ENCODE peak calls at places on chromosomes 13 and 19, in seven cellular contexts. P is CD4-positive, alpha-beta memory T cell; G is endodermal cell; J is A673; Y is breast epithelium; Q is neural progenitor cell; B is mammary epithelial cell. O is an unnamed sample. For H3K4me1, the result is how much of the 10 kb centered on the place peaks cover.

GRCh38 chr19:3099347-3100145 is 5.4 kb downstream of the GNA11 start:
- DNase-seq in G (no peak), J (no peak), Q (no peak), P (no peak), Y (no peak), B (no peak), O (peak)

GRCh38 chr13:38979891-38980627 is 10.6 kb downstream of the STOML3 start:
- DNase-seq in Q (peak), B (no peak), J (no peak), G (no peak), P (no peak), Y (no peak), O (no peak)

GRCh38 chr13:51620165-51620983 is 36.1 kb downstream of the WDFY2 start:
- DNase-seq in B (no peak), J (no peak), P (no peak), Q (no peak), G (no peak), Y (no peak), O (no peak)

GRCh38 chr13:21672811-21673591 is 2.1 kb downstream of the FGF9 start:
- DNase-seq in J (no peak), P (no peak), G (no peak), B (no peak), Q (peak), Y (no peak), O (peak)

GRCh38 chr19:55638864-55639359 is 1.9 kb upstream of the ZNF580 start:
- DNase-seq in B (no peak), J (peak), Y (no peak), G (peak), P (peak), Q (peak), O (peak)

GRCh38 chr13:25059943-25060342 is 36.0 kb upstream of the PABPC3 start:
- DNase-seq in Y (no peak), J (no peak), B (no peak), Q (no peak), G (no peak), P (no peak), O (no peak)

GRCh38 chr19:21434967-21435544 is 38.1 kb downstream of the ZNF493 start:
- DNase-seq in G (no peak), J (no peak), Y (no peak), Q (no peak), P (no peak), B (no peak), O (peak)

GRCh38 chr19:7863157-7863970 is 10.8 kb downstream of the PRR36 start:
- DNase-seq in Y (no peak), J (no peak), B (no peak), P (no peak), Q (peak), G (peak), O (peak)

GRCh38 chr13:113146750-113147149 is 11.7 kb upstream of the PROZ start:
- DNase-seq in B (no peak), J (no peak), Y (no peak), P (no peak), Q (no peak), G (peak), O (peak)

GRCh38 chr13:60109285-60109684 is 54.4 kb downstream of the DIAPH3 start:
- DNase-seq in G (no peak), B (no peak), Y (no peak), J (no peak), Q (no peak), P (no peak), O (no peak)

GRCh38 chr19:8097198-8097597 is 44.6 kb downstream of the CCL25 start:
- DNase-seq in G (no peak), Q (no peak), Y (no peak), J (no peak), P (no peak), B (no peak), O (no peak)

GRCh38 chr19:18975011-18975410 is 34.0 kb upstream of the HOMER3 start:
- DNase-seq in P (no peak), B (peak), Q (no peak), G (no peak), Y (no peak), J (no peak), O (peak)

GRCh38 chr13:42116225-42116624 is 67.8 kb downstream of the DGKH start:
- DNase-seq in B (peak), P (no peak), G (no peak), Y (no peak), J (no peak), Q (no peak), O (no peak)

GRCh38 chr13:58619396-58620113 is 988.0 kb downstream of the PCDH17 start:
- DNase-seq in Y (no peak), B (no peak), J (peak), Q (peak), G (peak), P (no peak), O (no peak)

GRCh38 chr19:33683881-33684549 is 62.3 kb downstream of the CHST8 start:
- DNase-seq in G (peak), P (no peak), B (peak), Q (peak), Y (no peak), J (peak), O (peak)

GRCh38 chr13:113220877-113221276 is 11.5 kb downstream of the CUL4A start:
- DNase-seq in Y (no peak), B (no peak), P (peak), G (peak), Q (peak), J (no peak), O (no peak)

GRCh38 chr19:824885-825284 is 2.8 kb upstream of the AZU1 start:
- DNase-seq in Y (no peak), P (no peak), Q (no peak), B (no peak), J (no peak), G (peak), O (no peak)

GRCh38 chr19:57773488-57773887 is 4.0 kb downstream of the ZNF586 start:
- DNase-seq in Y (no peak), J (no peak), P (no peak), B (no peak), G (no peak), Q (no peak), O (no peak)

GRCh38 chr19:47227347-47228167 is 3.4 kb downstream of the BBC3 start:
- DNase-seq in P (peak), B (peak), Y (peak), G (peak), Q (peak), J (peak), O (peak)

GRCh38 chr13:111373486-111373885 is 53.0 kb downstream of the TEX29 start:
- DNase-seq in B (no peak), G (no peak), P (no peak), Y (no peak), Q (no peak), J (no peak), O (no peak)

GRCh38 chr19:6453951-6454565 is 5.5 kb downstream of the SLC25A23 start:
- DNase-seq in Q (no peak), J (no peak), P (no peak), Y (no peak), G (no peak), B (no peak), O (peak)

GRCh38 chr13:44576396-44577235 is 486 bp upstream of the TSC22D1 start:
- DNase-seq in B (no peak), G (peak), Y (no peak), Q (peak), P (peak), J (peak), O (no peak)

GRCh38 chr13:23159205-23159586 is 21.6 kb upstream of the SGCG start:
- DNase-seq in G (peak), J (peak), Y (no peak), B (no peak), Q (peak), P (no peak), O (peak)

GRCh38 chr19:40907968-40908735 is 26.1 kb upstream of the CYP2A7 start:
- DNase-seq in J (no peak), P (peak), Q (peak), B (no peak), G (peak), Y (peak), O (peak)

GRCh38 chr19:17948474-17948966 is 15.7 kb downstream of the CCDC124 start:
- DNase-seq in P (no peak), Q (no peak), B (no peak), G (no peak), Y (no peak), J (no peak), O (no peak)

GRCh38 chr19:17950310-17951150 is 16.4 kb upstream of the KCNN1 start:
- DNase-seq in P (no peak), Q (peak), B (no peak), Y (no peak), J (peak), G (peak), O (peak)

GRCh38 chr19:17949956-17950309 is 17.0 kb upstream of the KCNN1 start:
- DNase-seq in J (no peak), B (no peak), G (peak), Q (no peak), P (no peak), Y (no peak), O (no peak)

GRCh38 chr19:17947815-17948473 is 15.1 kb downstream of the CCDC124 start:
- DNase-seq in J (peak), P (peak), Y (peak), G (peak), B (peak), Q (peak), O (peak)

GRCh38 chr19:17948967-17949930 is 16.4 kb downstream of the CCDC124 start:
- DNase-seq in Q (peak), Y (no peak), J (no peak), G (peak), P (no peak), B (no peak), O (peak)
- H3K4me1 ChIP-seq in Q (under half), Y (under half), J (half or more), G (under half), P (half or more), B (under half), O (under half)

DNA sequence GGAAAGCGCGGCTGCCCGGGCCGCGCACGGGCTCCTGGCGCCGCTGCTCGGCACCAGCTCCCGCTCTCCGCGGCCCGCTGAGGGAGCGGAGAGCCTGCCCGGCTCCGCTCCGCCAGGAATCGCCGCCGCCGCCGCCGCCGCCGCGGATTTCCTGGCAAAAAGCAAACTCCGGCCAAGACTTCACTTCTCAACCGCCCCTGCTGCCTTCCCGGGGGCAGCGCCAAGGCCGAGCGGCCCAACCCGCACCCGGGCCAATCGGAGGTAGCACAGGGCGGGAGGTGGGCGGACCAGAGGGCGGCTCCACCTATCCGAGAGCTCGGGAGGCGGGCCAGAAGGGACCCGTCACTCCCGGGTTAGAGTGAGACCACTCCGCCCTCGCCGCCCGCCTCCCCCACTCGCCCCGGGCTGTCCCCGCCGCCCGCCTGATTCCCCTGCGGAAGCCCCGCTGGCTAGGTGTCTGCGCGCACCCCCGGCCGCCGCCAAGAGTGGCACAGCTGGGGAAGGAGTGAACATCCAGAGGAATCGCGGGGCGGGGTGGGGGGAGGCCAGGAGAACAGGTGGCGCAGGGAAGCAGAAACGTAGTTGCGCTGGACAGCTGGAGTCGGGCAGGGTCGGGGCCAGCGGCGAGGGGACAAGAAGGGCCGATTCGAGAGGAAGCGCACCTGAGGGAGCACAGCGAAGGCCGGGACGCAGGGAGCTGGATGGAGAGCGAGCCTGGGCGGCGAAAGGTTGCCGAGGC is at the start of gene LNX2:
- DNase-seq in B (peak), J (peak), Y (peak), G (peak), P (peak), Q (peak), O (peak)
- H3K4me1 ChIP-seq in B (under half), J (under half), Y (under half), G (under half), P (half or more), Q (under half), O (under half)

GRCh38 chr19:4909172-4909896 is at the start of gene UHRF1:
- DNase-seq in Q (peak), P (no peak), G (peak), J (peak), B (peak), Y (no peak), O (peak)

GRCh38 chr19:4909897-4910593 is 744 bp downstream of the UHRF1 start:
- DNase-seq in J (peak), Q (peak), G (peak), P (peak), Y (peak), B (peak), O (peak)

GRCh38 chr19:4911314-4911713 is 2.0 kb downstream of the UHRF1 start:
- DNase-seq in G (no peak), Y (no peak), B (no peak), J (peak), Q (peak), P (no peak), O (peak)

GRCh38 chr19:4911786-4912672 is 2.7 kb downstream of the UHRF1 start:
- DNase-seq in P (peak), B (peak), Q (peak), Y (peak), G (peak), J (peak), O (peak)

GRCh38 chr19:4910594-4911273 is 1.4 kb downstream of the UHRF1 start:
- DNase-seq in Y (no peak), Q (peak), G (no peak), P (no peak), J (peak), B (no peak), O (peak)
- H3K4me1 ChIP-seq in Y (under half), Q (under half), G (under half), P (half or more), J (under half), B (half or more), O (under half)

GRCh38 chr19:2042485-2043268 is 8.4 kb downstream of the MKNK2 start:
- DNase-seq in Y (no peak), B (no peak), Q (peak), J (no peak), P (no peak), G (no peak), O (peak)
- H3K4me1 ChIP-seq in Y (half or more), B (under half), Q (under half), J (under half), P (half or more), G (under half), O (under half)

GRCh38 chr19:13060964-13061927 is 41.4 kb downstream of the LYL1 start:
- DNase-seq in G (peak), B (peak), P (peak), J (peak), Q (peak), Y (peak), O (peak)

GRCh38 chr19:13063461-13064091 is 39.1 kb downstream of the LYL1 start:
- DNase-seq in B (no peak), Q (no peak), G (no peak), P (no peak), Y (no peak), J (no peak), O (peak)

GRCh38 chr19:13064092-13064489 is 38.6 kb downstream of the LYL1 start:
- DNase-seq in G (no peak), P (no peak), B (no peak), J (no peak), Q (no peak), Y (no peak), O (no peak)

GRCh38 chr19:13060233-13060963 is 42.3 kb downstream of the LYL1 start:
- DNase-seq in P (no peak), J (no peak), B (peak), Q (peak), Y (no peak), G (peak), O (peak)

DNA sequence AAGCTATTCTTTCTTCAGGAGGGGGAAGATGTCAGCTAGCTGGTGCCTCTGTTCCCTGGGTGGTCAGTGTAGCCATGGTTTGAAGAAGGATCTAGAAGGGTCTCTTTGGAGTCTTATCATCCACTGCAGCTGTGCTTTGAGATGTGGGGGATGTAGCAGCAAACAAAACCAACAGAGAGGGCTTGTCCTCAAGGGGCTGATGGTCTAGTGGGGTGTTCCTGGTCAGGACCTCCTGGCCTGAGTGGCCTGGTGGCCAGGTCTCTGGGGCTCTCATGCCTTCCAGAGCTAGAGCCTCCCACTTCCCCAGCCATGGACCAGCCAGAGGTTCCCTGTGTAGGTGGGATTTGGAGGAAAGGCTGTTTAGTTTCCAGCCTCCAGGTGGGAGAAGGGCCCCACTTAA is 40.3 kb downstream of the LYL1 start:
- DNase-seq in B (no peak), G (no peak), J (no peak), P (no peak), Y (no peak), Q (no peak), O (peak)
- H3K4me1 ChIP-seq in B (under half), G (under half), J (under half), P (under half), Y (half or more), Q (under half), O (under half)

GRCh38 chr19:15317392-15318011 is 14.8 kb downstream of the BRD4 start:
- DNase-seq in G (no peak), Y (no peak), J (no peak), Q (no peak), B (no peak), P (no peak), O (no peak)

GRCh38 chr19:15321739-15322138 is 10.6 kb downstream of the BRD4 start:
- DNase-seq in J (no peak), Y (no peak), G (no peak), Q (no peak), P (no peak), B (no peak), O (no peak)

GRCh38 chr19:15323496-15324235 is 8.7 kb downstream of the BRD4 start:
- DNase-seq in J (no peak), P (no peak), Q (no peak), Y (peak), B (peak), G (no peak), O (no peak)

GRCh38 chr19:15318241-15318691 is 14.1 kb downstream of the BRD4 start:
- DNase-seq in G (no peak), Y (no peak), P (peak), J (no peak), Q (no peak), B (no peak), O (no peak)

GRCh38 chr19:15320118-15320517 is 12.2 kb downstream of the BRD4 start:
- DNase-seq in B (no peak), Y (no peak), P (no peak), Q (no peak), G (no peak), J (no peak), O (peak)
- H3K4me1 ChIP-seq in B (under half), Y (half or more), P (half or more), Q (under half), G (under half), J (half or more), O (half or more)

GRCh38 chr13:33953781-33954180 is 135.8 kb downstream of the RFC3 start:
- DNase-seq in J (no peak), P (no peak), G (no peak), Q (no peak), B (no peak), Y (no peak), O (no peak)
- H3K4me1 ChIP-seq in J (under half), P (under half), G (under half), Q (under half), B (under half), Y (under half), O (under half)